ENCODE peak calls at places on chromosomes 16 and 17, in six cellular contexts. K is A549, S is IMR-90, W is HepG2, H is K562, I is GM12878. V is an unnamed sample.

GRCh38 chr17:3037259-3037658 is 26.1 kb downstream of the OR1D5 start:
- DNase-seq in K (no peak), S (no peak), I (no peak), H (no peak), W (no peak), V (no peak)

GRCh38 chr16:85746431-85747227 is 4.3 kb downstream of the C16orf74 start:
- DNase-seq in W (no peak), K (peak; percentile 59), I (no peak), S (peak; percentile 44), H (no peak), V (no peak)

GRCh38 chr17:81069084-81069645 is 34.2 kb downstream of the BAIAP2 start:
- DNase-seq in H (no peak), W (no peak), S (no peak), K (no peak), I (no peak), V (no peak)

GRCh38 chr16:12393208-12393607 is 410.5 kb downstream of the CPPED1 start:
- DNase-seq in W (no peak), S (no peak), K (no peak), H (no peak), I (no peak), V (no peak)

GRCh38 chr17:29661220-29661619 is 38.5 kb upstream of the CORO6 start:
- DNase-seq in I (no peak), W (peak; percentile 75), S (no peak), K (no peak), H (no peak), V (no peak)

GRCh38 chr16:81263470-81264200 is 25.1 kb downstream of the BCO1 start:
- DNase-seq in K (no peak), S (peak; percentile 45), I (no peak), H (no peak), W (no peak), V (no peak)

GRCh38 chr16:15749371-15749770 is 99.3 kb downstream of the NDE1 start:
- DNase-seq in H (no peak), W (no peak), K (no peak), S (peak; percentile 21), I (no peak), V (no peak)

GRCh38 chr16:88194397-88195020 is 188.2 kb upstream of the ZNF469 start:
- DNase-seq in S (peak; percentile 22), I (no peak), W (peak; percentile 19), K (no peak), H (no peak), V (no peak)

GRCh38 chr16:67150058-67150832 is 553 bp downstream of the B3GNT9 start:
- DNase-seq in S (peak; percentile 55), K (peak; percentile 62), I (no peak), H (peak; percentile 53), W (no peak), V (no peak)

GRCh38 chr16:56191807-56192643 is 736 bp downstream of the GNAO1 start:
- DNase-seq in W (no peak), S (no peak), I (no peak), H (no peak), K (no peak), V (no peak)

GRCh38 chr16:84390131-84390785 is 21.9 kb downstream of the ATP2C2 start:
- DNase-seq in S (no peak), K (peak; percentile 45), I (no peak), H (no peak), W (no peak), V (no peak)

GRCh38 chr17:63772801-63773271 is 561 bp downstream of the CCDC47 start:
- DNase-seq in K (peak; percentile 34), H (peak; percentile 25), I (no peak), S (peak; percentile 31), W (peak; percentile 31), V (no peak)

GRCh38 chr17:79562117-79562805 is 48.6 kb downstream of the RBFOX3 start:
- DNase-seq in S (no peak), H (no peak), I (no peak), W (no peak), K (no peak), V (no peak)

DNA sequence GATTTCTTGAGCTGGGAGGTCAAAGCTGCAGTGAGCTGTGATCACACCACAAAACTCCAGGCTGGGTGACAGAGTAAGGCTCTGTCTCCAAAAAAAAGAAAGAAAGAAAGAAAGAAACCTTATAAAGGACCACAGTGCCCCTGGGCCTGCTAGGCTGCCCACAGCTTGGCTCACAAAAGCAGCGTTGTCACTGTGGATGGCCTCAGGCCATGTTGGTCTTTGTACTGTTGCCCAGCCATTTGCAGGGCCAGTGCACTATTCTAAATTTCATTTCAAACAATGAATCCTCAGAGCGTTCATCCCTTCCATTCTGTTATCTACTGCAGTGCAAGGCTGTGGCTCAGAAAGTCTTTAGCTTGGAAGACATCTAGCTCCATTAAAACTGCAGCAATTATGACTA is 208.4 kb downstream of the SLC39A11 start:
- DNase-seq in W (no peak), K (no peak), S (no peak), H (no peak), I (no peak), V (no peak)
- TF ChIP-seq BHLHE40 in W (no peak), K (no peak), S (no peak), H (no peak), I (no peak), V (no peak)

GRCh38 chr16:49189286-49189685 is 92.4 kb downstream of the CBLN1 start:
- DNase-seq in S (no peak), I (no peak), H (no peak), K (no peak), W (no peak), V (no peak)
- TF ChIP-seq BHLHE40 in S (no peak), I (no peak), H (no peak), K (no peak), W (no peak), V (no peak)

DNA sequence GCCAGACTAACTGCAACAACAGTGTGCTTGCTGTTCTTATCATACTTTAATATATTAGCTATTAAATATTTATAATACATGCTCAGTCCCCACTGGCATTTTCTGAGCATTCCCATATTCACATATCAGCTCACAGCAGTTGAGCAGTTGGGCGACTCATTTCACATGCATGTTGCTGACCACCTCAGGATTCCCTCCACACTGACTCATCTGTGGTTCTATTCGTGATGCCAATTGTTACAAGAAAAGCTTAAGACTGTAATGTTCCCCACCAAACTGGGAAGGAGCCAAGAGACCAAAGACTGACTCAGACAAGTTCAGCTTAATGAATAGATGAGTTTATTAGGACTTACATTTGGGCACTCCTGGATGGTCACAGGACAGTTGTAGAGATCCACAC is 100.3 kb upstream of the KIF2B start:
- DNase-seq in S (peak; percentile 98), H (no peak), W (no peak), I (no peak), K (peak; percentile 39), V (no peak)
- TF ChIP-seq BHLHE40 in S (no peak), H (no peak), W (no peak), I (no peak), K (no peak), V (no peak)

GRCh38 chr17:737561-738113 is 5.2 kb downstream of the TLCD3A start:
- DNase-seq in S (no peak), W (no peak), H (no peak), K (no peak), I (no peak), V (no peak)

GRCh38 chr17:733743-734142 is 1.3 kb downstream of the TLCD3A start:
- DNase-seq in H (no peak), K (no peak), S (no peak), I (no peak), W (no peak), V (no peak)

GRCh38 chr17:728911-729310 is 3.5 kb upstream of the TLCD3A start:
- DNase-seq in S (no peak), W (no peak), H (no peak), I (no peak), K (no peak), V (no peak)

GRCh38 chr17:732788-733720 is 658 bp downstream of the TLCD3A start:
- DNase-seq in S (peak; percentile 37), I (no peak), H (peak; percentile 34), W (no peak), K (peak; percentile 51), V (peak; percentile 29)

DNA sequence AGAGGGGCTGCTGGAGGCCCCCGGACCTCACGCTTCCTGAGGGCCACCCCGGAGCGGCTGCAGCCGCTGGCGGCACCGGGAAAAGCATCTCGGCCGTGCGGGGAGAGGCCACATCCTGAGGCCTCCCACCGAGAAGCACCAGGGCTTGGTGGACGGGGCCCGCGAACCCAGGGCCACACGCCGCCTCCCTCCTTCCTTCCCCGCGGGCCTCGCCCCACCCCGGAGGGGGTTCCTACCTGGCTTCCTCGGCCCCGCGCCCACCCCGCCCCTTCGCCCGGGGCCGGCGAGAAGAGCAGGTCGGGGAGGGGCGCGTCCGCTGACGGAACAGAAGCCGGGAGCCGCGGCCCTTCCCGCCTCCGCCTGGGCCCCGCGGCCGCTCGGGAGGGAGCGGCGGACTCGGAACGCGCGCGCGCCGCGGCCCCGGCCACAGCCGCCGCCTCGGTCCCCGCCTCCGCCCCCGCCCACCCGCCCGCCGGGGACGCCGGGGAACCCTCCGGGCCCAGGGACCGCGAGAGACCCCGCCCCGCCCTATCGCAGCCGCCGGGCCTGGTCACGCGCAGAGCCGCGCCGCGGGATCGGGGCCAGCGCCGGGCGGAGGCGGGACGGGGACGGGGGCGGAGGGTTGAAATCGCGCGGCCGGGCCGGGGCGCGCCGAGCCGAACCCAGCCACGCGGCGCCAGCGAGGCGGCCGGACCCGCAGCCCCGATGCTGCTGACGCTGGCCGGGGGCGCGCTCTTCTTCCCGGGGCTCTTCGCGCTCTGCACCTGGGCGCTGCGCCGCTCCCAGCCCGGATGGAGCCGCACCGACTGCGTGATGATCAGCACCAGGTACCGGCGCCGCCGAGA is at the start of gene TLCD3A:
- DNase-seq in W (no peak), S (peak; percentile 55), H (peak; percentile 85), I (no peak), K (peak; percentile 61), V (peak; percentile 68)
- TF ChIP-seq BHLHE40 in W (no peak), S (peak; percentile 47), H (no peak), I (peak; percentile 88), K (no peak), V (no peak)